ENCODE peak calls at places on chromosomes 1 and 21, in five cellular contexts. G is GM04504; J is activated naive CD8-positive, alpha-beta T cell treated with anti-CD3 and anti-CD28 coated beads, Interleukin-2, amount 10 ng/mL, durations not matched to agents 7 days and 5 days; B is HFF-Myc; H is activated T-helper 1 cell treated with anti-CD3 and anti-CD28 coated beads, Interleukin-12 subunit alpha, Interleukin-12 subunit beta, Interleukin-2, Interleukin-4 antibody, amounts not matched to agents 30 ng/mL and 10 ng/mL and 1 ng/mL, durations not matched to agents 14 hours and 24 hours and 36 hours. M is an unnamed sample.

GRCh38 chr1:28021064-28021463 is 61.3 kb downstream of the XKR8 start:
- DNase-seq in G (no peak), B (no peak), J (no peak), H (no peak), M (no peak)

GRCh38 chr1:10685196-10685850 is 111.1 kb downstream of the CASZ1 start:
- DNase-seq in H (no peak), J (no peak), G (no peak), B (no peak), M (peak; percentile 62)

GRCh38 chr21:33374080-33374873 is 28.9 kb upstream of the IFNGR2 start:
- DNase-seq in J (peak; percentile 48), H (peak; percentile 22), B (peak; percentile 45), G (no peak), M (no peak)

GRCh38 chr1:182794802-182795201 is 5.2 kb downstream of the NPL start:
- DNase-seq in B (no peak), G (no peak), H (no peak), J (no peak), M (no peak)

GRCh38 chr21:29155118-29155932 is 24.9 kb downstream of the MAP3K7CL start:
- DNase-seq in J (no peak), H (no peak), B (no peak), G (no peak), M (peak; percentile 53)

GRCh38 chr1:87953109-87953508 is 624.4 kb downstream of the LMO4 start:
- DNase-seq in G (no peak), H (no peak), J (no peak), B (no peak), M (no peak)

GRCh38 chr1:52632732-52633290 is at the start of gene SHISAL2A:
- DNase-seq in H (peak; percentile 44), J (peak; percentile 76), G (no peak), B (no peak), M (peak; percentile 85)

GRCh38 chr21:43657355-43658093 is 1.8 kb downstream of the HSF2BP start:
- DNase-seq in H (no peak), J (no peak), G (no peak), B (no peak), M (no peak)

GRCh38 chr21:41142051-41142795 is 25.7 kb upstream of the BACE2 start:
- DNase-seq in J (no peak), B (peak; percentile 35), G (peak; percentile 32), H (no peak), M (peak; percentile 17)

GRCh38 chr1:28136636-28137613 is 39.6 kb downstream of the PTAFR start:
- DNase-seq in J (no peak), B (no peak), H (no peak), G (no peak), M (no peak)

GRCh38 chr1:203512830-203513578 is 19.1 kb downstream of the OPTC start:
- DNase-seq in J (no peak), G (peak; percentile 92), H (peak; percentile 19), B (peak; percentile 87), M (peak; percentile 50)

GRCh38 chr1:68051475-68051874 is 1.0 kb upstream of the DIRAS3 start:
- DNase-seq in H (no peak), B (peak; percentile 26), J (no peak), G (peak; percentile 51), M (peak; percentile 65)

GRCh38 chr1:1954831-1955441 is 35.9 kb upstream of the TMEM52 start:
- DNase-seq in G (no peak), H (no peak), J (no peak), B (no peak), M (no peak)

GRCh38 chr1:165632152-165632469 is 1.1 kb downstream of the MGST3 start:
- DNase-seq in G (no peak), B (no peak), J (no peak), H (no peak), M (no peak)

GRCh38 chr1:153677718-153678518 is 570 bp upstream of the NPR1 start:
- DNase-seq in B (no peak), G (no peak), J (peak; percentile 52), H (peak; percentile 30), M (peak; percentile 80)

GRCh38 chr1:119279441-119280415 is 88.9 kb upstream of the HAO2 start:
- DNase-seq in H (no peak), G (peak; percentile 68), B (peak; percentile 86), J (no peak), M (no peak)

GRCh38 chr21:42991992-42992740 is 17.8 kb downstream of the PKNOX1 start:
- DNase-seq in G (peak; percentile 76), B (peak; percentile 87), J (no peak), H (no peak), M (peak; percentile 36)

GRCh38 chr1:199041173-199041914 is 402.5 kb downstream of the PTPRC start:
- DNase-seq in H (peak; percentile 66), B (no peak), J (no peak), G (no peak), M (no peak)

GRCh38 chr1:43868741-43869067 is 64.9 kb upstream of the ARTN start:
- DNase-seq in G (no peak), B (no peak), J (no peak), H (no peak), M (no peak)

GRCh38 chr1:35386290-35386689 is 117.8 kb downstream of the ZMYM4 start:
- DNase-seq in G (no peak), J (no peak), B (no peak), H (no peak), M (no peak)

GRCh38 chr1:116334868-116335649 is 38.0 kb upstream of the ATP1A1 start:
- DNase-seq in H (no peak), J (no peak), G (no peak), B (no peak), M (no peak)

GRCh38 chr1:168138134-168138533 is 1.4 kb upstream of the GPR161 start:
- DNase-seq in J (no peak), B (no peak), H (no peak), G (no peak), M (no peak)

GRCh38 chr1:9037476-9038337 is 11.5 kb upstream of the SLC2A7 start:
- DNase-seq in G (no peak), H (no peak), J (no peak), B (no peak), M (no peak)